ENCODE peak calls at places on chromosomes 1 and 21, in six cellular contexts. V, M, U, E, D and R are unnamed samples.

GRCh38 chr1:66048011-66048410 is 255.3 kb downstream of the PDE4B start:
- DNase-seq in M (no peak), U (peak), V (no peak), E (no peak), D (no peak), R (no peak)

GRCh38 chr1:4605158-4605557 is 49.3 kb upstream of the AJAP1 start:
- DNase-seq in U (no peak), D (no peak), E (no peak), M (no peak), V (no peak), R (no peak)

GRCh38 chr1:217921126-217921900 is 290.2 kb downstream of the SPATA17 start:
- DNase-seq in D (peak), V (no peak), U (no peak), M (peak), E (no peak), R (no peak)

GRCh38 chr1:78833491-78833890 is 173.0 kb downstream of the ADGRL4 start:
- DNase-seq in E (no peak), U (peak), D (no peak), M (no peak), V (no peak), R (no peak)

GRCh38 chr21:33684923-33685560 is 42.7 kb downstream of the ITSN1 start:
- DNase-seq in E (peak), U (peak), M (peak), D (peak), V (no peak), R (no peak)

GRCh38 chr1:177640687-177641086 is 329.2 kb downstream of the SEC16B start:
- DNase-seq in V (no peak), U (no peak), E (no peak), M (no peak), D (no peak), R (no peak)

GRCh38 chr1:78038491-78038939 is 7.3 kb upstream of the GIPC2 start:
- DNase-seq in D (no peak), M (no peak), E (no peak), U (peak), V (no peak), R (no peak)

GRCh38 chr1:93669369-93669768 is 12.3 kb downstream of the BCAR3 start:
- DNase-seq in D (no peak), M (no peak), V (no peak), E (no peak), U (peak), R (no peak)

GRCh38 chr1:243740255-243740999 is 109.6 kb downstream of the AKT3 start:
- DNase-seq in M (peak), U (peak), D (no peak), E (no peak), V (no peak), R (no peak)

GRCh38 chr1:23224721-23225648 is 7.7 kb upstream of the HTR1D start:
- DNase-seq in U (peak), E (no peak), V (no peak), D (no peak), M (peak), R (no peak)

GRCh38 chr1:111084999-111085398 is 54.9 kb downstream of the DRAM2 start:
- DNase-seq in V (no peak), U (no peak), E (no peak), D (no peak), M (no peak), R (no peak)

GRCh38 chr1:48102766-48103165 is 105.6 kb upstream of the TRABD2B start:
- DNase-seq in V (no peak), D (no peak), M (no peak), U (no peak), E (no peak), R (no peak)

GRCh38 chr1:117060441-117061317 is 553 bp downstream of the TTF2 start:
- DNase-seq in D (peak), U (peak), V (no peak), M (peak), E (no peak), R (no peak)

GRCh38 chr1:25971882-25972180 is 26.0 kb downstream of the PAFAH2 start:
- DNase-seq in U (no peak), E (no peak), M (no peak), V (no peak), D (no peak), R (no peak)
- H3K9ac ChIP-seq in U (no peak), E (no peak), M (no peak), V (no peak), D (no peak), R (no peak)

GRCh38 chr1:14948112-14948652 is 205.4 kb upstream of the TMEM51 start:
- DNase-seq in E (no peak), U (no peak), V (no peak), D (no peak), M (no peak), R (no peak)
- H3K18ac ChIP-seq in E (no peak), U (no peak), V (no peak), D (no peak), M (no peak), R (no peak)

GRCh38 chr21:45366476-45366875 is 38.5 kb upstream of the COL18A1 start:
- DNase-seq in U (no peak), E (no peak), D (no peak), M (no peak), V (no peak), R (no peak)

GRCh38 chr21:45364464-45365185 is 40.3 kb upstream of the COL18A1 start:
- DNase-seq in E (no peak), M (no peak), U (peak), D (no peak), V (no peak), R (no peak)

GRCh38 chr21:45365608-45366241 is 39.2 kb upstream of the COL18A1 start:
- DNase-seq in E (peak), V (peak), D (no peak), U (peak), M (peak), R (no peak)

GRCh38 chr21:45363921-45364463 is 41.0 kb upstream of the COL18A1 start:
- DNase-seq in U (peak), D (peak), V (no peak), E (no peak), M (peak), R (no peak)

GRCh38 chr21:45365186-45365607 is 39.8 kb upstream of the COL18A1 start:
- DNase-seq in E (no peak), D (no peak), V (no peak), M (no peak), U (no peak), R (no peak)
- H2BK120ac ChIP-seq in E (no peak), D (peak), V (peak), M (peak), U (peak), R (no peak)

DNA sequence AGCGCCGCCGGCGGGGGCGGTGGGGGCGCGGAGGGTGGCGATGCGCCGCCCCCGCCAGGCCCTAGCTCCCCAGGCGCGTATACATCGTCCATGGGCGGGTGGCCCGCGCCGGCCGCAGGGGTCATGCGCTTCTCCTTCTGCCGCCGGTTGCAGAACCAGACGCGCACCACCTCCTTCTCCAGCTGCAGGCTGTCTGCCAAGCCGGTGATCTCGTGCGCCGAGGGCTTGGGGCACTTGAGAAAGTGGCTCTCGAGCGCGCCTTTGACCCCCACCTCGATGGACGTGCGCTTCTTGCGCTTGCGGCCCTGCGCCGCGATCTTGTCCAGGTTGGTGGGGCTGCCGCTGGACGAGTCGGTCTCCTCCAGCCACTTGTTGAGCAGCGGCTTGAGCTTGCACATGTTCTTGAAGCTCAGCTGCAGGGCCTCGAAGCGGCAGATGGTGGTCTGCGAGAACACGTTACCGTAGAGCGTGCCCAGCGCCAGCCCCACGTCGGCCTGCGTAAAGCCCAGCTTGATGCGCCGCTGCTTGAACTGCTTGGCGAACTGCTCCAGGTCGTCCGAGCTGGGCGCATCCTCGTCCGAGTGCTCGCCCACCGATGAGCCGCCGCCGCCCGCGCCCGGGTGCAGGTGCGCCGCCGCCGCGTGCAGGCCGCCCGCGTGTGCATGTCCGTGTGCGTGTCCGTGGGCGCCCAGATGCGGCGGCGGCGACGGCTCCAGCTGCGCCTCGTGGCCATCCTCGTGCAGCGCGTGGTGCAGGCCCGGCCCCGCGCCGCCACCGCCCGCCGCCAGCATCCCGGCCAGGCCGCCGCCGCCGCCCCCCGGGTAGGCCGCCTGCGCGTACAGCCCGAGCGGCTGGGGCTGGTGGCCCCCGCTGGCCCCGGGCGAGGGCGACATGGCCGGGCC is 911 bp downstream of the POU3F1 start:
- DNase-seq in U (no peak), E (no peak), D (no peak), V (peak), M (peak), R (no peak)
- H3K9ac ChIP-seq in U (no peak), E (peak), D (no peak), V (no peak), M (no peak), R (peak)

GRCh38 chr1:199292873-199293272 is 654.0 kb downstream of the PTPRC start:
- DNase-seq in V (no peak), U (no peak), D (no peak), E (no peak), M (no peak), R (no peak)
- H3K18ac ChIP-seq in V (no peak), U (no peak), D (no peak), E (no peak), M (no peak), R (no peak)

DNA sequence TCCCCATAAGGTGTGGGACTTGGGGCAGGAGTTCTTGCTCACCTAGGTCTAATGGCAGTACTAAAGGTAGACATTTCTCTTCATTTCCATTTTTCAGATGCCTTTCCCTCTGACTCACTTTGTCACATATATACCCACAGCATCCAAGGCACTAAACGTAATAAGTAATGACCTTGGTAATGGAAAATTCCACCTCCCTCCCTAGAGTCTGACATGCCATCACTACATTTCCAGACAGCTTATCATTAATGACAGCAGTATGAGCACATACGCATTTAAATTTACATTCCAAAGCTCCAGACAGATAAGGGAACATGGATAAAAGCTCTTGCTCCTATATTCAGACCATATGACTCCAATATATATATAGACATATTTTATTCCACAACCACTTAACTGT is 191.7 kb upstream of the GORAB start:
- DNase-seq in V (no peak), M (no peak), D (peak), U (peak), E (no peak), R (no peak)
- H2BK120ac ChIP-seq in V (no peak), M (no peak), D (no peak), U (no peak), E (no peak), R (no peak)

GRCh38 chr1:74811421-74812179 is 78.6 kb downstream of the TYW3 start:
- DNase-seq in E (no peak), M (no peak), D (no peak), V (no peak), U (no peak), R (no peak)
- H3K9ac ChIP-seq in E (no peak), M (no peak), D (no peak), V (no peak), U (no peak), R (no peak)

GRCh38 chr1:205303247-205303888 is 18.2 kb downstream of the NUAK2 start:
- DNase-seq in U (no peak), V (no peak), D (no peak), M (no peak), E (no peak), R (no peak)

GRCh38 chr1:205300149-205300548 is 21.4 kb downstream of the NUAK2 start:
- DNase-seq in V (no peak), D (no peak), M (no peak), E (no peak), U (no peak), R (no peak)

GRCh38 chr1:205304046-205304694 is 17.4 kb downstream of the NUAK2 start:
- DNase-seq in U (no peak), V (no peak), E (no peak), D (peak), M (no peak), R (no peak)

GRCh38 chr1:205301220-205301821 is 20.2 kb downstream of the NUAK2 start:
- DNase-seq in D (peak), E (peak), U (peak), M (peak), V (peak), R (peak)

GRCh38 chr1:205301842-205302588 is 19.5 kb downstream of the NUAK2 start:
- DNase-seq in M (peak), U (peak), E (no peak), D (peak), V (no peak), R (no peak)
- H3K18ac ChIP-seq in M (peak), U (peak), E (peak), D (no peak), V (peak), R (peak)

DNA sequence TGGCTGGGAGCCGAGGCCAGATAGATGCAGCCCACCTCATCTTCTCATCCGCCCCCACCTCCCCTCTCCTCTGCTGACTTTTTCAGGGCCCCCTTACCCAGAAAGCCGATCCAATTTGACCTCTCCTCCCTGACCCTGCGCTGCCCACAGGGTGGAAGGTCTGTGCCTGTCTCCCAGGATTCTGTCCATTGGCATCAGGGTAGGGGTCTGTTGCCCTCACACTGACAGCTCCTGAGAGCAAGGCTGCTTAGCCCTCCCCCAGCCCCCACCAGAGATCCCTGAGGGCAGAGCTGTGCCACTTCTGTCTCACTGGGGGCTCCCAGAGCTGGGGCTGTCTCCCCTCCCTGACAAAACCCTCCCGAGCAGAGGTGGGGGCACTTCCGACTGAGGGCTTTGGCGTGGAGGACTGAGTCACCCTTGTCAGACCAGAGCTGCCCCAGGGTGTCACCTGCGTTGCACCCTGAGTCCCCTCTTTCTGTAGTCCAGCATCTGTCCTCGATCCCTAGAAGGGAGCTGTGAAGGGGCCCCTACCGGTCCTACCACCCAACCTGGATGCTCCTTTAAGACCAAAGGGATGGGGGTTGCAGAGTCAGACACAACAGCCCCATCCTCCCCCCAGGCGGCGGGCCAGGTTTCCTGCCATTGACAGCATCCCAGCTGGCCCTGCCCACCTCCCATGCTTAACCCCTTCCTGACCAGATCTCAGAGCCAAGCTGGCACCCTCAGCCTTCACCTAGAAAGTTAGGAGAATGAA is 2.4 kb upstream of the FAM110D start:
- DNase-seq in V (peak), U (no peak), M (peak), D (no peak), E (no peak), R (no peak)
- H2BK120ac ChIP-seq in V (no peak), U (no peak), M (peak), D (peak), E (no peak), R (peak)

GRCh38 chr1:2810899-2811525 is 9.5 kb upstream of the TTC34 start:
- DNase-seq in V (no peak), D (no peak), U (no peak), E (no peak), M (no peak), R (no peak)

GRCh38 chr1:2812939-2813653 is 11.6 kb upstream of the TTC34 start:
- DNase-seq in U (no peak), V (no peak), D (no peak), M (no peak), E (no peak), R (no peak)

GRCh38 chr1:2812136-2812535 is 10.6 kb upstream of the TTC34 start:
- DNase-seq in V (no peak), E (no peak), U (no peak), M (no peak), D (no peak), R (no peak)

GRCh38 chr1:2810281-2810680 is 8.8 kb upstream of the TTC34 start:
- DNase-seq in E (no peak), D (no peak), U (no peak), M (no peak), V (no peak), R (no peak)

GRCh38 chr1:2811526-2811905 is 10.0 kb upstream of the TTC34 start:
- DNase-seq in U (no peak), M (no peak), E (no peak), V (no peak), D (no peak), R (no peak)
- H3K9ac ChIP-seq in U (no peak), M (no peak), E (no peak), V (no peak), D (no peak), R (no peak)